ENCODE peak calls at places on chromosomes 11 and 22, in eight cellular contexts. G is cardiac muscle cell; O is CD4-positive, alpha-beta T cell; E is fibroblast of lung; W is suprapubic skin; K is GM23338; I is heart left ventricle; Q is IMR-90. Y is an unnamed sample.

GRCh38 chr11:121964591-121964990 is 151.4 kb downstream of the BLID start:
- DNase-seq in K (no peak), W (no peak), G (no peak), E (peak), O (no peak), I (no peak), Q (peak), Y (no peak)

GRCh38 chr11:105988197-105988596 is 33.8 kb downstream of the MSANTD4 start:
- DNase-seq in K (no peak), I (no peak), Q (no peak), G (no peak), W (no peak), E (no peak), O (no peak), Y (no peak)

GRCh38 chr11:76674517-76675400 is 4.2 kb upstream of the LRRC32 start:
- DNase-seq in I (no peak), Q (no peak), W (no peak), K (peak), E (no peak), O (no peak), G (peak), Y (no peak)

GRCh38 chr22:39543095-39543494 is 10.5 kb upstream of the RPS19BP1 start:
- DNase-seq in Q (peak), E (no peak), O (no peak), I (no peak), G (peak), K (peak), W (no peak), Y (peak)

GRCh38 chr11:69100454-69101099 is 51.8 kb downstream of the TPCN2 start:
- DNase-seq in O (no peak), W (no peak), K (no peak), I (no peak), E (no peak), G (no peak), Q (no peak), Y (no peak)

GRCh38 chr22:42648368-42649260 is 578 bp downstream of the CYB5R3 start:
- DNase-seq in Q (no peak), W (no peak), I (no peak), O (peak), K (no peak), G (no peak), E (peak), Y (peak)

GRCh38 chr11:104183572-104183971 is 19.6 kb upstream of the PDGFD start:
- DNase-seq in K (no peak), Q (peak), W (no peak), E (no peak), O (no peak), I (no peak), G (no peak), Y (no peak)

GRCh38 chr22:49349181-49349835 is 478.4 kb downstream of the BRD1 start:
- DNase-seq in Q (no peak), K (no peak), I (no peak), W (peak), O (no peak), E (no peak), G (no peak), Y (no peak)

GRCh38 chr11:14443642-14444041 is 56.0 kb downstream of the COPB1 start:
- DNase-seq in K (no peak), E (peak), W (no peak), O (no peak), I (no peak), G (peak), Q (peak), Y (no peak)

GRCh38 chr22:45764051-45764450 is 92.4 kb downstream of the ATXN10 start:
- DNase-seq in Q (no peak), O (no peak), W (no peak), K (no peak), G (no peak), I (no peak), E (no peak), Y (no peak)

GRCh38 chr11:8373519-8374432 is 110.1 kb upstream of the LMO1 start:
- DNase-seq in I (no peak), E (no peak), W (no peak), O (no peak), K (no peak), G (no peak), Q (no peak), Y (no peak)

GRCh38 chr11:121536116-121536515 is 83.3 kb upstream of the SORL1-AS1 start:
- DNase-seq in W (no peak), O (no peak), Q (no peak), G (no peak), I (no peak), E (no peak), K (peak), Y (no peak)

GRCh38 chr11:119684361-119685072 is 44.5 kb downstream of the NECTIN1 start:
- DNase-seq in G (no peak), Q (peak), O (no peak), I (no peak), W (no peak), K (no peak), E (peak), Y (no peak)

GRCh38 chr11:70633610-70634009 is 235.3 kb downstream of the CTTN start:
- DNase-seq in I (no peak), G (no peak), Q (no peak), W (no peak), K (no peak), E (no peak), O (no peak), Y (no peak)

GRCh38 chr22:42368379-42369249 is 63.6 kb downstream of the NFAM1 start:
- DNase-seq in Q (no peak), K (peak), G (no peak), W (peak), O (peak), E (no peak), I (no peak), Y (no peak)

GRCh38 chr11:121630041-121630440 is 177.3 kb upstream of the SORL1-AS1 start:
- DNase-seq in K (no peak), I (no peak), Q (peak), E (peak), O (no peak), G (no peak), W (no peak), Y (no peak)

GRCh38 chr11:12755510-12755909 is 81.3 kb downstream of the TEAD1 start:
- DNase-seq in W (no peak), E (no peak), O (no peak), G (no peak), Q (peak), K (no peak), I (no peak), Y (no peak)

GRCh38 chr11:35145249-35145648 is 6.3 kb downstream of the CD44 start:
- DNase-seq in K (no peak), E (no peak), I (no peak), O (no peak), G (no peak), Q (peak), W (peak), Y (no peak)

GRCh38 chr11:77421041-77421723 is 52.7 kb downstream of the PAK1 start:
- DNase-seq in Q (no peak), E (no peak), K (no peak), I (no peak), G (no peak), O (no peak), W (no peak), Y (no peak)

GRCh38 chr11:3161309-3161708 is 3.8 kb downstream of the OSBPL5 start:
- DNase-seq in G (no peak), I (no peak), O (no peak), K (no peak), Q (no peak), W (peak), E (no peak), Y (no peak)

GRCh38 chr11:70371241-70371640 is 27.1 kb upstream of the CTTN start:
- DNase-seq in I (no peak), G (no peak), O (no peak), E (no peak), W (no peak), Q (peak), K (no peak), Y (no peak)

GRCh38 chr22:50717709-50718351 is 20.2 kb upstream of the ACR start:
- DNase-seq in W (no peak), Q (no peak), I (no peak), K (no peak), O (no peak), G (no peak), E (no peak), Y (no peak)

GRCh38 chr11:126592496-126593410 is 237.3 kb downstream of the ST3GAL4 start:
- DNase-seq in K (peak), O (no peak), I (no peak), W (no peak), E (no peak), Q (peak), G (no peak), Y (no peak)

GRCh38 chr11:63532799-63533475 is 3.7 kb upstream of the PLAAT4 start:
- DNase-seq in O (no peak), W (no peak), G (no peak), K (peak), Q (no peak), E (no peak), I (no peak), Y (peak)

GRCh38 chr11:120594746-120595145 is 83.2 kb downstream of the GRIK4 start:
- DNase-seq in W (no peak), K (no peak), I (no peak), O (no peak), E (no peak), G (no peak), Q (no peak), Y (no peak)

GRCh38 chr11:5553347-5553746 is 5.0 kb upstream of the OR52H1 start:
- DNase-seq in Q (peak), I (no peak), K (no peak), W (no peak), O (no peak), E (no peak), G (no peak), Y (no peak)

GRCh38 chr11:60772666-60773065 is 12.5 kb upstream of the MS4A10 start:
- DNase-seq in O (no peak), G (no peak), Q (no peak), K (no peak), I (no peak), W (no peak), E (no peak), Y (no peak)

GRCh38 chr22:48481748-48482147 is 1345.9 kb downstream of the BRD1 start:
- DNase-seq in E (no peak), I (no peak), Q (no peak), G (no peak), O (no peak), K (no peak), W (no peak), Y (no peak)

GRCh38 chr11:1121343-1122331 is 36.1 kb upstream of the MUC5AC start:
- DNase-seq in O (no peak), G (no peak), K (no peak), Q (peak), E (no peak), W (peak), I (no peak), Y (no peak)

GRCh38 chr11:8389034-8389996 is 125.6 kb upstream of the LMO1 start:
- DNase-seq in I (no peak), O (no peak), W (no peak), K (peak), G (no peak), E (peak), Q (no peak), Y (no peak)

GRCh38 chr11:37372667-37373066 is 774.6 kb upstream of the RAG2 start:
- DNase-seq in I (no peak), W (no peak), Q (no peak), K (no peak), E (no peak), G (no peak), O (no peak), Y (no peak)

DNA sequence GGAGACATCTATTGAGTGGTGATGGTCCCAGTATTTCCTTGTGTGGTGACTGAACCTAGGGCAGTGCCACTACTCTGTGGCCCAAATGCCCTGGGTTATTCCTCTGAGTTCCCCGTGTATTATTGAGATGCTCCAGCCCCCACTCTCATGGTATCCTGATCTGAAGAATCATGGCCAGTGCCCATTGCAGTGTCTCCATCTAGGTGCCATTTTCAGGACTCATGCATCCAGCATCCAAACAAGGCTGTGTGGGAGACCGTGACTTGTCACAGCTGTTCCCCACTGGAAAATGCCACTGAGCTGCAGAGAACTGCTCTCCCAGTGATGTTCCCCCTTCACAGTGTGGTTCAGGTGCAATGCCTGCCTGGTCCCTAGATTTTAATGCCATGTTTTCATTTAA is 24.7 kb downstream of the GGTLC2 start:
- DNase-seq in K (no peak), E (no peak), I (no peak), Q (no peak), W (no peak), O (no peak), G (no peak), Y (no peak)
- H3K27ac ChIP-seq in K (no peak), E (no peak), I (no peak), Q (no peak), W (no peak), O (no peak), G (no peak), Y (no peak)

GRCh38 chr11:113305440-113306336 is 8.7 kb upstream of the TTC12 start:
- DNase-seq in W (peak), Q (peak), G (peak), O (peak), I (peak), K (peak), E (peak), Y (peak)

GRCh38 chr11:113308601-113309000 is 5.8 kb upstream of the TTC12 start:
- DNase-seq in K (no peak), O (no peak), W (no peak), G (no peak), Q (no peak), E (no peak), I (no peak), Y (no peak)

GRCh38 chr11:113304916-113305315 is 9.5 kb upstream of the TTC12 start:
- DNase-seq in E (no peak), W (no peak), O (no peak), K (no peak), G (no peak), I (no peak), Q (no peak), Y (no peak)
- H3K27ac ChIP-seq in E (no peak), W (no peak), O (no peak), K (no peak), G (no peak), I (no peak), Q (no peak), Y (no peak)

GRCh38 chr22:41197808-41198585 is 7.1 kb upstream of the L3MBTL2 start:
- DNase-seq in E (no peak), G (peak), Q (no peak), I (no peak), W (no peak), K (peak), O (peak), Y (peak)
- H3K27ac ChIP-seq in E (peak), G (no peak), Q (no peak), I (peak), W (no peak), K (no peak), O (no peak), Y (peak)

GRCh38 chr22:18116634-18117033 is 6.0 kb downstream of the TUBA8 start:
- DNase-seq in W (no peak), K (no peak), G (no peak), I (no peak), Q (no peak), O (no peak), E (no peak), Y (no peak)

GRCh38 chr22:18114495-18114894 is 3.9 kb downstream of the TUBA8 start:
- DNase-seq in G (no peak), I (no peak), O (no peak), E (no peak), Q (no peak), W (no peak), K (no peak), Y (no peak)

GRCh38 chr22:18113680-18114394 is 3.2 kb downstream of the TUBA8 start:
- DNase-seq in E (no peak), G (no peak), K (peak), Q (no peak), W (no peak), O (no peak), I (no peak), Y (no peak)

GRCh38 chr22:18114976-18115652 is 4.5 kb downstream of the TUBA8 start:
- DNase-seq in K (no peak), G (no peak), Q (no peak), W (no peak), E (no peak), I (no peak), O (no peak), Y (no peak)

DNA sequence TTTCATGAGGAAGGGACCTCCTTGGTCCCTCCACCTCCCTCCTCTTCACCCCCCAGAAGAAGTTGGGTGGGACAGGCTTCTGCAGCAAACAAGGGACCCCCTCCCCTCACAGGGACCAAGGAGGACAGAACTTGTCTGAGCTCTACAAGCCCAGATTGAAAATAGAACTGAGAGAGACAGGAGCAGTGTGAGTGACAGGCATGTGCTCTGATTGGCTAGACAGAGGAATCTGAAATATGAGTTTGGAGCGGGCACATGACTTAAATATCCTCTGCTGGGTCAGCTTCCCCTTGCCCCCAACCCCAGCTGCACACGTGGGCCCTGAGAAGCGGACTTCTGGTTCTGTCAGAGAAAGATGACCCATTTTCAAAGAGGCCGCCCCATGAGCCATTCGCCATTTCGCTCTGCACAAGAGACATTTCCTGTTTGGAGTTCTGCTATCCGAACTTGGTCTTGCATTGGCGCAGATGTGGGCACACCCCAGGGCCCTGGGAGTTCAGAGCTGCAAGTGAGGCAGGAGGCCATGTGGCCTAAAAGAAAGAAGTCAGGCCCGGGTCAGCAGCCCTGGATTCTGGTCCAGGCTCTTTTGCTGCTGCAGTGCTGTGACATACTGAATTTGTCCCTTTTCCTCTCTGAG is 5.4 kb downstream of the TUBA8 start:
- DNase-seq in I (no peak), Q (no peak), E (no peak), O (no peak), K (no peak), G (no peak), W (no peak), Y (no peak)
- H3K27ac ChIP-seq in I (peak), Q (no peak), E (no peak), O (no peak), K (no peak), G (no peak), W (no peak), Y (no peak)

GRCh38 chr11:65637794-65638317 is at the start of gene SIPA1:
- DNase-seq in Q (peak), I (peak), G (peak), O (peak), W (no peak), E (peak), K (peak), Y (peak)

GRCh38 chr11:65640483-65641207 is 2.7 kb downstream of the SIPA1 start:
- DNase-seq in K (no peak), W (no peak), Q (no peak), O (peak), I (peak), G (no peak), E (no peak), Y (no peak)

GRCh38 chr11:65642014-65642671 is 4.2 kb downstream of the SIPA1 start:
- DNase-seq in G (peak), W (no peak), K (peak), Q (no peak), E (no peak), I (no peak), O (no peak), Y (no peak)

GRCh38 chr11:65641233-65642013 is 3.5 kb downstream of the SIPA1 start:
- DNase-seq in O (no peak), E (no peak), I (no peak), W (no peak), G (no peak), Q (no peak), K (no peak), Y (peak)

GRCh38 chr11:65639623-65640482 is 2.0 kb downstream of the SIPA1 start:
- DNase-seq in E (no peak), K (no peak), G (no peak), Q (no peak), O (peak), W (no peak), I (peak), Y (no peak)
- H3K27ac ChIP-seq in E (no peak), K (no peak), G (no peak), Q (no peak), O (peak), W (peak), I (peak), Y (no peak)

GRCh38 chr11:130448416-130449068 is at the start of gene ADAMTS15:
- DNase-seq in G (peak), K (peak), O (no peak), I (peak), W (peak), E (peak), Q (peak), Y (peak)

GRCh38 chr11:130448039-130448415 is 418 bp upstream of the ADAMTS15 start:
- DNase-seq in G (no peak), E (no peak), Q (no peak), K (no peak), I (no peak), O (no peak), W (no peak), Y (no peak)

GRCh38 chr11:130449996-130450419 is 1.6 kb downstream of the ADAMTS15 start:
- DNase-seq in O (no peak), E (peak), W (peak), K (peak), G (peak), I (peak), Q (peak), Y (peak)

GRCh38 chr11:130451261-130452019 is 3.0 kb downstream of the ADAMTS15 start:
- DNase-seq in I (peak), Q (peak), O (no peak), K (no peak), E (peak), G (no peak), W (no peak), Y (no peak)

DNA sequence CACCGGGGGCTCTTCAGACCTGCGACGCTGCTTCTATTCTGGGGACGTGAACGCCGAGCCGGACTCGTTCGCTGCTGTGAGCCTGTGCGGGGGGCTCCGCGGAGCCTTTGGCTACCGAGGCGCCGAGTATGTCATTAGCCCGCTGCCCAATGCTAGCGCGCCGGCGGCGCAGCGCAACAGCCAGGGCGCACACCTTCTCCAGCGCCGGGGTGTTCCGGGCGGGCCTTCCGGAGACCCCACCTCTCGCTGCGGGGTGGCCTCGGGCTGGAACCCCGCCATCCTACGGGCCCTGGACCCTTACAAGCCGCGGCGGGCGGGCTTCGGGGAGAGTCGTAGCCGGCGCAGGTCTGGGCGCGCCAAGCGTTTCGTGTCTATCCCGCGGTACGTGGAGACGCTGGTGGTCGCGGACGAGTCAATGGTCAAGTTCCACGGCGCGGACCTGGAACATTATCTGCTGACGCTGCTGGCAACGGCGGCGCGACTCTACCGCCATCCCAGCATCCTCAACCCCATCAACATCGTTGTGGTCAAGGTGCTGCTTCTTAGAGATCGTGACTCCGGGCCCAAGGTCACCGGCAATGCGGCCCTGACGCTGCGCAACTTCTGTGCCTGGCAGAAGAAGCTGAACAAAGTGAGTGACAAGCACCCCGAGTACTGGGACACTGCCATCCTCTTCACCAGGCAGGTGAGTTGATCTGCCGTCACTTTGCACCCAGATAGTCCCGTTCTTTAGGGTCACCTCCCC is 973 bp downstream of the ADAMTS15 start:
- DNase-seq in G (peak), K (peak), O (no peak), I (no peak), E (no peak), W (no peak), Q (no peak), Y (no peak)
- H3K27ac ChIP-seq in G (peak), K (no peak), O (no peak), I (peak), E (peak), W (peak), Q (peak), Y (no peak)